ENCODE peak calls at places on chromosome 10, in four cellular contexts. One of them, this sample, is unnamed.

GRCh38 chr10:29689001-29689400 is 54.2 kb upstream of the SVIL start:
- DNase-seq in hepatocyte: no peak
- DNase-seq in HFF-Myc: no peak
- DNase-seq in astrocyte: peak
- DNase-seq in this sample: peak

GRCh38 chr10:60921631-60922030 is 22.4 kb downstream of the RHOBTB1 start:
- DNase-seq in HFF-Myc: no peak
- DNase-seq in astrocyte: no peak
- DNase-seq in hepatocyte: no peak
- DNase-seq in this sample: no peak

GRCh38 chr10:28640551-28640950 is 36.8 kb upstream of the BAMBI start:
- DNase-seq in HFF-Myc: no peak
- DNase-seq in hepatocyte: no peak
- DNase-seq in astrocyte: no peak
- DNase-seq in this sample: no peak

GRCh38 chr10:31940839-31941653 is 12.4 kb upstream of the ARHGAP12 start:
- DNase-seq in HFF-Myc: peak
- DNase-seq in hepatocyte: peak
- DNase-seq in astrocyte: peak
- DNase-seq in this sample: peak

GRCh38 chr10:20970044-20970443 is 72.9 kb upstream of the NEBL start:
- DNase-seq in hepatocyte: no peak
- DNase-seq in astrocyte: peak
- DNase-seq in HFF-Myc: no peak
- DNase-seq in this sample: peak

GRCh38 chr10:127405221-127405620 is 143.9 kb upstream of the NPS start:
- DNase-seq in HFF-Myc: peak
- DNase-seq in astrocyte: peak
- DNase-seq in hepatocyte: no peak
- DNase-seq in this sample: peak

GRCh38 chr10:62052276-62052675 is 150.8 kb downstream of the ARID5B start:
- DNase-seq in hepatocyte: no peak
- DNase-seq in astrocyte: no peak
- DNase-seq in HFF-Myc: no peak
- DNase-seq in this sample: no peak

GRCh38 chr10:85604136-85604725 is 762.4 kb downstream of the GRID1 start:
- DNase-seq in hepatocyte: no peak
- DNase-seq in astrocyte: no peak
- DNase-seq in HFF-Myc: no peak
- DNase-seq in this sample: no peak

GRCh38 chr10:58576736-58577366 is 64.2 kb downstream of the BICC1 start:
- DNase-seq in astrocyte: no peak
- DNase-seq in hepatocyte: no peak
- DNase-seq in HFF-Myc: no peak
- DNase-seq in this sample: no peak

GRCh38 chr10:79014796-79015195 is 54.0 kb upstream of the ZMIZ1 start:
- DNase-seq in HFF-Myc: no peak
- DNase-seq in astrocyte: no peak
- DNase-seq in hepatocyte: no peak
- DNase-seq in this sample: no peak

GRCh38 chr10:49429458-49429857 is 33.6 kb upstream of the DRGX start:
- DNase-seq in hepatocyte: no peak
- DNase-seq in HFF-Myc: no peak
- DNase-seq in astrocyte: no peak
- DNase-seq in this sample: no peak

GRCh38 chr10:43203491-43204393 is 63.1 kb downstream of the RASGEF1A start:
- DNase-seq in HFF-Myc: no peak
- DNase-seq in hepatocyte: peak
- DNase-seq in astrocyte: no peak
- DNase-seq in this sample: no peak

GRCh38 chr10:86944471-86944870 is 12.9 kb downstream of the MMRN2 start:
- DNase-seq in astrocyte: no peak
- DNase-seq in hepatocyte: no peak
- DNase-seq in HFF-Myc: no peak
- DNase-seq in this sample: peak

GRCh38 chr10:78866731-78867554 is 201.8 kb upstream of the ZMIZ1 start:
- DNase-seq in HFF-Myc: no peak
- DNase-seq in astrocyte: no peak
- DNase-seq in hepatocyte: no peak
- DNase-seq in this sample: no peak

GRCh38 chr10:91635401-91636400 is 2.8 kb upstream of the PPP1R3C start:
- DNase-seq in HFF-Myc: peak
- DNase-seq in astrocyte: peak
- DNase-seq in hepatocyte: peak
- DNase-seq in this sample: peak

GRCh38 chr10:7397636-7398035 is 13.2 kb downstream of the SFMBT2 start:
- DNase-seq in HFF-Myc: no peak
- DNase-seq in astrocyte: no peak
- DNase-seq in hepatocyte: no peak
- DNase-seq in this sample: no peak

GRCh38 chr10:119368991-119369869 is 161.9 kb downstream of the GRK5 start:
- DNase-seq in HFF-Myc: no peak
- DNase-seq in astrocyte: no peak
- DNase-seq in hepatocyte: no peak
- DNase-seq in this sample: peak

DNA sequence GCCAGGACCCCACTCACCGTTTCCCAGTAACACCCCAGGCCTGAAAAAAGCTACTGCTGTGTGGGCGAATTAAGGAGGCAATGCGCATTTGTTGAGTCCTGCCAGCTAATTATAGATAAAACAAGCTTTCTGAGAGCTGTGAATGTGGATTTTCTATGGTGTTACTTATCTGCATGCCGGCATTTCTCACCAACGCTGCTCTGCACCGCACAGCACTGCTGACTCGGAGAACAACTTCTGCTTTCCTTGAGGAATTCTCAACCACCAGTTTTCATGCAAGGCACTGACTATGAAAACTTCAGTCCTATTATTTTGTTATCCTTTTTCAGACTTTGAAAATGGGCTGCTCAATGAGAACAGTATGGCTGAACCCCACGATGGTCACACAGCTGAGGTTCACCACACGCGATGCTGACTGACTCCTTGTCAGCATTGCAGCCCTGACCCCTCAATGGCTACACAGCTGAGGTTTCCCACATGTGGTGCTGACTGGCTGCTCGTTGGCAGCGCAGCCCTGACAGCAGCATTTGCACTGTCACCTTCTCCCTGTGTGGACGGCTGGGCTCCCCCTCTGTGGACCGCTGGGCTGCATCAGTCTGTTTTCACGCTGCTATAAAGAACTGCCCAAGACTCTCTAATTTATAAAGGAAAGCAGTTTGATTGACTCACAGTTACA is 190.6 kb downstream of the DIP2C start:
- DNase-seq in hepatocyte: no peak
- DNase-seq in HFF-Myc: no peak
- DNase-seq in astrocyte: no peak
- DNase-seq in this sample: no peak
- TF ChIP-seq CTCF in hepatocyte: no peak
- TF ChIP-seq CTCF in HFF-Myc: no peak
- TF ChIP-seq CTCF in astrocyte: no peak
- TF ChIP-seq CTCF in this sample: no peak

GRCh38 chr10:132155723-132156381 is 30.9 kb upstream of the DPYSL4 start:
- DNase-seq in HFF-Myc: no peak
- DNase-seq in astrocyte: no peak
- DNase-seq in hepatocyte: no peak
- DNase-seq in this sample: no peak

GRCh38 chr10:132154931-132155330 is 31.8 kb upstream of the DPYSL4 start:
- DNase-seq in hepatocyte: no peak
- DNase-seq in HFF-Myc: no peak
- DNase-seq in astrocyte: no peak
- DNase-seq in this sample: no peak

GRCh38 chr10:132153616-132154217 is 33.0 kb upstream of the DPYSL4 start:
- DNase-seq in HFF-Myc: no peak
- DNase-seq in astrocyte: no peak
- DNase-seq in hepatocyte: no peak
- DNase-seq in this sample: no peak

GRCh38 chr10:132152896-132153580 is 33.7 kb upstream of the DPYSL4 start:
- DNase-seq in HFF-Myc: no peak
- DNase-seq in hepatocyte: no peak
- DNase-seq in astrocyte: no peak
- DNase-seq in this sample: no peak

GRCh38 chr10:132154440-132154839 is 32.3 kb upstream of the DPYSL4 start:
- DNase-seq in astrocyte: no peak
- DNase-seq in HFF-Myc: no peak
- DNase-seq in hepatocyte: no peak
- DNase-seq in this sample: no peak
- H3K4me3 ChIP-seq in astrocyte: no peak
- H3K4me3 ChIP-seq in HFF-Myc: no peak
- H3K4me3 ChIP-seq in hepatocyte: no peak
- H3K4me3 ChIP-seq in this sample: no peak

GRCh38 chr10:54961040-54961439 is 160.0 kb upstream of the PCDH15 start:
- DNase-seq in astrocyte: no peak
- DNase-seq in HFF-Myc: no peak
- DNase-seq in hepatocyte: no peak
- DNase-seq in this sample: no peak
- TF ChIP-seq CTCF in astrocyte: no peak
- TF ChIP-seq CTCF in HFF-Myc: no peak
- TF ChIP-seq CTCF in hepatocyte: no peak
- TF ChIP-seq CTCF in this sample: no peak

GRCh38 chr10:75397571-75397921 is 4.0 kb downstream of the ZNF503 start:
- DNase-seq in HFF-Myc: no peak
- DNase-seq in hepatocyte: no peak
- DNase-seq in astrocyte: no peak
- DNase-seq in this sample: no peak
- H3K4me3 ChIP-seq in HFF-Myc: peak
- H3K4me3 ChIP-seq in hepatocyte: peak
- H3K4me3 ChIP-seq in astrocyte: peak
- H3K4me3 ChIP-seq in this sample: peak

GRCh38 chr10:52440612-52441285 is 126.7 kb downstream of the DKK1 start:
- DNase-seq in astrocyte: no peak
- DNase-seq in HFF-Myc: no peak
- DNase-seq in hepatocyte: no peak
- DNase-seq in this sample: peak
- TF ChIP-seq CTCF in astrocyte: no peak
- TF ChIP-seq CTCF in HFF-Myc: no peak
- TF ChIP-seq CTCF in hepatocyte: no peak
- TF ChIP-seq CTCF in this sample: peak

DNA sequence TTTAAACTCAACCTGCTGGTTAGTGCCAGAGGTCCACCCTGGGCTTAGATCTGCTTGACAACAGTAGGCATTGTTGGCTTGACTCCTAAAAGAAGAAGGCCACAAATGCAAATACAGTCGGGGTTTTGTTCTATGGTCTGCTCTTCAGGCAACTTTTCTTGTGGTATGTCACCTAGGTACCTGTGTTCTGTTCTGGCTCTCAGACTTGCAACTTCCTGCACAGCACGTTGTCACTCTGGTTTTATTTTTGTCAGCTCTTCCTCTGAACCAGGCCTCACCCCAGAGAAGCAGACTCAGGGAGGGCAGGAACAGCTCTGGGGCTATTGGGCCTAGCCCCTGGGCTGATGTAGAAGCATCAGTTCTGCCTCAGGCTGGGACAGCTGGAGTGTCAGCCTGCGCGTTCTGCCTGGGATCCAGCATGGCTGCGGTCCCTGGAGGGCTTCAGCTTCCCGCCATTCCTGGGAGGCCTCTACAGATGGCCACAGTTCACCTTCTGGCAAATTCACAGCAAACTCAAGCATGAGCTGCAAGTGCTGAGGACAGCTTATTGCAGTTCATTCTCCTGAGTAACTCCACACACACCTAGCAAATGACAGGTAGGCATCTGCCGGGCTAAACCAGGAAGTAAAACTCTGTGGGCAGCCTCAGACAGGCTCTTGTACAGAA is 11.0 kb upstream of the PDCD4 start:
- DNase-seq in hepatocyte: peak
- DNase-seq in HFF-Myc: no peak
- DNase-seq in astrocyte: no peak
- DNase-seq in this sample: no peak
- H3K4me3 ChIP-seq in hepatocyte: no peak
- H3K4me3 ChIP-seq in HFF-Myc: no peak
- H3K4me3 ChIP-seq in astrocyte: no peak
- H3K4me3 ChIP-seq in this sample: no peak

DNA sequence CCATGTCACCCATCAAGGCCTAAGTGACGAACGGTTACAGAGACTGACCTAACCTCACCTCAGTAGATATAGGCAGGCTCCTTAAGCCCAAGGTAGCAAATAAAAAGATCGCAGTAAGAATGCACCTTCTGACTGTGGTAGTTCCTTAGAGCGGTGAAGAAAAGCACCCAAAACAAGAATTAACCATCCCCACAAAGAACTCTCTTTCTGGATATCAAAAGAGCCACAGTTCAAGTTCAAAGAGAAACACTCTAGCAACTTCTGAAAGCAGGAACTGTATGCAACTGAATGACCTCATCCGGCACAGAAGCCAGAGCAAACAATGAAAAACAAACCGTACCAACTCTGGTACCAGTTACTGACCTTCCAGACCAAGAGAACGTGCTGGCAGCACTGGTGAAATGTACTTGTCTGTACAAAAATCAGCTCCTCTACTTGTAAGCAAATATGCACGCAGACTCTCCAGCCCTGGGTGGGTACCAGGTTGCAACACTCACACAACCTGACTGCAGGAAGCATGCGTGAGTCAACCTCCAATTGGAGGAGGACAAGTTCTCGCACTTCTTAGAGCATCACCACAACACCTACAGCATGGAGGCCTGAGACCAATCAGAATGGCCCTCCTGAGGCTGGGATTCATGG is 202.7 kb downstream of the FAM107B start:
- DNase-seq in hepatocyte: peak
- DNase-seq in astrocyte: peak
- DNase-seq in HFF-Myc: no peak
- DNase-seq in this sample: peak
- TF ChIP-seq CTCF in hepatocyte: no peak
- TF ChIP-seq CTCF in astrocyte: no peak
- TF ChIP-seq CTCF in HFF-Myc: no peak
- TF ChIP-seq CTCF in this sample: no peak

GRCh38 chr10:3473271-3473670 is 300.7 kb upstream of the PITRM1 start:
- DNase-seq in HFF-Myc: no peak
- DNase-seq in hepatocyte: no peak
- DNase-seq in astrocyte: no peak
- DNase-seq in this sample: no peak

GRCh38 chr10:3474266-3474665 is 301.7 kb upstream of the PITRM1 start:
- DNase-seq in hepatocyte: no peak
- DNase-seq in astrocyte: no peak
- DNase-seq in HFF-Myc: no peak
- DNase-seq in this sample: no peak

GRCh38 chr10:3471497-3471896 is 298.9 kb upstream of the PITRM1 start:
- DNase-seq in astrocyte: no peak
- DNase-seq in hepatocyte: no peak
- DNase-seq in HFF-Myc: no peak
- DNase-seq in this sample: no peak

GRCh38 chr10:3471927-3472704 is 299.5 kb upstream of the PITRM1 start:
- DNase-seq in hepatocyte: no peak
- DNase-seq in astrocyte: peak
- DNase-seq in HFF-Myc: no peak
- DNase-seq in this sample: no peak

DNA sequence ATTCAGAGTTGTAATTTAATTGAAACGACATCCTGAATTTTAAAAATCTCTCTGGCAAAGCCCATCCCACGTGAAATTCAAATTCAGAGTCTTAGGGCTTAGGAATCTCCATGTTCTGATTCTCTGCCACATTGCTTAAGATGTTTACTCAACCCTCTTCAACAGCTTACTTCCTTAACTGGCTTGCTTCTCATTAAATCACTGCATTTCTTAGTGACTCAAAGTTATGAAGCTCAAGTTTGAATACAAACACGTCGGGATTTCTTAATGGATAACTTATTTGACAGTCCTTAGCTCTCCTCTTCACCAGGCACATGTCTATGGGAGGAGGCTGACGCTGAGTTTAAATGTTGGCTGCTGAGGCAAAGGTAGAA is 300.1 kb upstream of the PITRM1 start:
- DNase-seq in hepatocyte: no peak
- DNase-seq in HFF-Myc: no peak
- DNase-seq in astrocyte: peak
- DNase-seq in this sample: peak
- H3K4me3 ChIP-seq in hepatocyte: no peak
- H3K4me3 ChIP-seq in HFF-Myc: no peak
- H3K4me3 ChIP-seq in astrocyte: peak
- H3K4me3 ChIP-seq in this sample: no peak

GRCh38 chr10:35027567-35027966 is 62.6 kb downstream of the CUL2 start:
- DNase-seq in astrocyte: peak
- DNase-seq in hepatocyte: no peak
- DNase-seq in HFF-Myc: no peak
- DNase-seq in this sample: peak
- TF ChIP-seq CTCF in astrocyte: peak
- TF ChIP-seq CTCF in hepatocyte: peak
- TF ChIP-seq CTCF in HFF-Myc: peak
- TF ChIP-seq CTCF in this sample: peak